ENCODE peak calls at places on chromosomes 13 and 19, in ten cellular contexts. One of them, this sample, is unnamed.
A peak's percentile ranks its signal among the peaks of the same experiment; 100 is the strongest.

GRCh38 chr13:75437582-75438318 is 44.2 kb downstream of the TBC1D4 start:
- DNase-seq in lung: no peak
- DNase-seq in vagina: no peak
- DNase-seq in ovary: no peak
- DNase-seq in K562: peak; percentile 43
- DNase-seq in left lung: no peak
- DNase-seq in fibroblast of lung: peak; percentile 60
- DNase-seq in cardiac muscle cell: peak; percentile 65
- DNase-seq in breast epithelium: no peak
- DNase-seq in upper lobe of right lung: no peak
- DNase-seq in this sample: no peak

GRCh38 chr13:85650613-85651012 is 148.6 kb downstream of the SLITRK6 start:
- DNase-seq in upper lobe of right lung: no peak
- DNase-seq in K562: no peak
- DNase-seq in lung: no peak
- DNase-seq in cardiac muscle cell: no peak
- DNase-seq in ovary: no peak
- DNase-seq in breast epithelium: no peak
- DNase-seq in vagina: no peak
- DNase-seq in left lung: no peak
- DNase-seq in fibroblast of lung: no peak
- DNase-seq in this sample: no peak

GRCh38 chr19:17470204-17470841 is at the start of gene SLC27A1:
- DNase-seq in vagina: peak; percentile 92
- DNase-seq in upper lobe of right lung: peak; percentile 99
- DNase-seq in fibroblast of lung: peak; percentile 98
- DNase-seq in breast epithelium: peak; percentile 100
- DNase-seq in left lung: peak; percentile 97
- DNase-seq in K562: peak; percentile 99
- DNase-seq in ovary: peak; percentile 99
- DNase-seq in cardiac muscle cell: peak; percentile 100
- DNase-seq in lung: peak; percentile 98
- DNase-seq in this sample: peak; percentile 100

GRCh38 chr19:17584132-17584531 is 28.7 kb downstream of the COLGALT1 start:
- DNase-seq in K562: no peak
- DNase-seq in breast epithelium: no peak
- DNase-seq in lung: no peak
- DNase-seq in ovary: no peak
- DNase-seq in upper lobe of right lung: no peak
- DNase-seq in fibroblast of lung: no peak
- DNase-seq in cardiac muscle cell: no peak
- DNase-seq in left lung: no peak
- DNase-seq in vagina: no peak
- DNase-seq in this sample: no peak

GRCh38 chr13:73898276-73898675 is 235.9 kb downstream of the KLF12 start:
- DNase-seq in K562: no peak
- DNase-seq in cardiac muscle cell: no peak
- DNase-seq in lung: no peak
- DNase-seq in ovary: no peak
- DNase-seq in vagina: no peak
- DNase-seq in breast epithelium: no peak
- DNase-seq in upper lobe of right lung: no peak
- DNase-seq in fibroblast of lung: no peak
- DNase-seq in left lung: no peak
- DNase-seq in this sample: peak; percentile 20

GRCh38 chr19:37551123-37551993 is 43.2 kb downstream of the ZNF571 start:
- DNase-seq in cardiac muscle cell: peak; percentile 84
- DNase-seq in upper lobe of right lung: no peak
- DNase-seq in left lung: peak; percentile 82
- DNase-seq in K562: peak; percentile 62
- DNase-seq in vagina: no peak
- DNase-seq in lung: no peak
- DNase-seq in fibroblast of lung: peak; percentile 81
- DNase-seq in ovary: no peak
- DNase-seq in breast epithelium: no peak
- DNase-seq in this sample: peak; percentile 84

GRCh38 chr19:34336781-34337271 is 28.2 kb upstream of the GPI start:
- DNase-seq in left lung: no peak
- DNase-seq in K562: peak; percentile 42
- DNase-seq in cardiac muscle cell: peak; percentile 58
- DNase-seq in breast epithelium: no peak
- DNase-seq in vagina: no peak
- DNase-seq in lung: no peak
- DNase-seq in upper lobe of right lung: no peak
- DNase-seq in ovary: no peak
- DNase-seq in fibroblast of lung: peak; percentile 51
- DNase-seq in this sample: no peak

GRCh38 chr13:97225533-97225932 is 3.4 kb downstream of the MBNL2 start:
- DNase-seq in lung: no peak
- DNase-seq in K562: no peak
- DNase-seq in breast epithelium: no peak
- DNase-seq in vagina: no peak
- DNase-seq in cardiac muscle cell: no peak
- DNase-seq in fibroblast of lung: no peak
- DNase-seq in left lung: no peak
- DNase-seq in upper lobe of right lung: no peak
- DNase-seq in ovary: no peak
- DNase-seq in this sample: no peak

DNA sequence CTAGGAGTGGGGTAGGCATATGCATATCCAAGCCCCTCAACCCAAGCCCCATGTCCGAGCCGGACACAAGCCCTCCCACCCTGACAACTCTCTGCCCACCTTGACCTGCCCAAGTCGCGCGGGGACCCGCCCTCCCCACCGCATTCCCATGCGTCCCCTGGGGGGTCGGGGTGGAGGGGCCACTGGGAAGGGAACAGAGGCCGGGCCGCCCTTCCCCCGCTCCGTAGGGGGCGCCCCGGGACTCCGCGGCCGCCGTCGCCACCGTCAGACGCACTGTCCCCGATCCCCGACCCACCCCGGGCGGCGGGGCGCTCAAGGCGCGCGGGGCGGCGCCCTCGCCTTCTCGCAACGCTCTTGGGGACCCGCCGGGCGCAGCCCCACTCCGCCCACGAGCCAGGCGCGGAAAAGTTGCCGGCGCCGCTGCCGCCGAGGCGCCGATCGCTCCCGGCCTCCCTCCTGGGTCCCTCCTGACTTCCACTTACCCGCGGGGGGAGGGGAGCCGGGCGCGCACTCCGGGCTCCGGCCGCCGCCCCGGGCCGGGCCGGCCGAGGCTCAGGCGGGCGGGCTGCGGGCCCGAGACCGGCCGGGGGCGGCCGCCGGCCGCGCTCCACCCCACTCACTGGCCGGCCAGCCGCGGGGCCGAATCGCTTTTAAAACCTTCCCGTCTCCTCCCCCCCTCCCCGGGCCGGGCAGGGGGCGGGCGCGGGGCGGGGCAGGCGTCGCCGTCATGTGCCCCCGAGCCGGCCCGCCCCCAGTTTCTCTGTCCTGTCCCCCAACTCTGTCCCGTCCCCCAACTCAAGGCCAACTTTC is 34.4 kb upstream of the NANOS3 start:
- DNase-seq in breast epithelium: peak; percentile 90
- DNase-seq in K562: peak; percentile 86
- DNase-seq in vagina: peak; percentile 88
- DNase-seq in fibroblast of lung: peak; percentile 72
- DNase-seq in upper lobe of right lung: peak; percentile 93
- DNase-seq in lung: peak; percentile 84
- DNase-seq in cardiac muscle cell: peak; percentile 84
- DNase-seq in left lung: peak; percentile 94
- DNase-seq in ovary: peak; percentile 91
- DNase-seq in this sample: peak; percentile 74
- TF ChIP-seq CTCF in breast epithelium: no peak
- TF ChIP-seq CTCF in K562: peak; percentile 41
- TF ChIP-seq CTCF in vagina: no peak
- TF ChIP-seq CTCF in fibroblast of lung: no peak
- TF ChIP-seq CTCF in upper lobe of right lung: peak; percentile 16
- TF ChIP-seq CTCF in lung: no peak
- TF ChIP-seq CTCF in cardiac muscle cell: no peak
- TF ChIP-seq CTCF in left lung: no peak
- TF ChIP-seq CTCF in ovary: no peak
- TF ChIP-seq CTCF in this sample: no peak

DNA sequence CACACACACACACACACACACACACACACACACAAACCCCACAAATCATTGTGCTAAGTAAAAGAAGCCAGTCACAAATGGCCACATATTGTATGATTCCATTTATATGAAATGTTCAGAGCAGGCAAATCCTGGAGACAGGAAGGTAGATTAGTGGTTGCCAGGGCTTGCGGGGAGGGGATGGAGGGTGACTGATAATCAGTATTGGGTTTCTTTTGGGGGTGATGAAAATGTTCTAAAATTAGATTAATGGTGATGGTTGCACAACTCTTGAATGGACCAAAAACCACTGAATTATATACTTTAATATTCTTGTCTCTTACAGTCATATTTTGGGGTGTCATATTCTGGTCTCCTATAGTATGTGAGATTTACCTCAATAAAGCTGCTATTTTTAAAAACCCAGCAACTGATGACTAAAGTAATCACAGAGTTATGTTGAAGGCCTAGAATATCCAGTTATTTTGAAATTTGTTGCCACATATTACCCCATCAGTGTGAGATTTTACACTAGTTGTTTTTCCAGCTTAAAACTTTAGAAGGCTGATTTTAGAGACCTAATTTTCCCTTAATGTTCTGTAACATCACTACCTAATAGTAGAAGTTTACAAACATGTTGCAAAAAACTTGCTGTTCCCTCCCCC is 20.3 kb downstream of the FLT1 start:
- DNase-seq in K562: no peak
- DNase-seq in cardiac muscle cell: peak; percentile 59
- DNase-seq in ovary: no peak
- DNase-seq in upper lobe of right lung: no peak
- DNase-seq in breast epithelium: no peak
- DNase-seq in vagina: no peak
- DNase-seq in lung: no peak
- DNase-seq in fibroblast of lung: no peak
- DNase-seq in left lung: no peak
- DNase-seq in this sample: no peak
- H3K4me3 ChIP-seq in K562: no peak overlapping the region
- H3K4me3 ChIP-seq in cardiac muscle cell: no peak overlapping the region
- H3K4me3 ChIP-seq in ovary: no peak overlapping the region
- H3K4me3 ChIP-seq in upper lobe of right lung: no peak overlapping the region
- H3K4me3 ChIP-seq in breast epithelium: no peak overlapping the region
- H3K4me3 ChIP-seq in vagina: no peak overlapping the region
- H3K4me3 ChIP-seq in lung: no peak overlapping the region
- H3K4me3 ChIP-seq in fibroblast of lung: no peak overlapping the region
- H3K4me3 ChIP-seq in left lung: no peak overlapping the region
- H3K4me3 ChIP-seq in this sample: no peak overlapping the region

DNA sequence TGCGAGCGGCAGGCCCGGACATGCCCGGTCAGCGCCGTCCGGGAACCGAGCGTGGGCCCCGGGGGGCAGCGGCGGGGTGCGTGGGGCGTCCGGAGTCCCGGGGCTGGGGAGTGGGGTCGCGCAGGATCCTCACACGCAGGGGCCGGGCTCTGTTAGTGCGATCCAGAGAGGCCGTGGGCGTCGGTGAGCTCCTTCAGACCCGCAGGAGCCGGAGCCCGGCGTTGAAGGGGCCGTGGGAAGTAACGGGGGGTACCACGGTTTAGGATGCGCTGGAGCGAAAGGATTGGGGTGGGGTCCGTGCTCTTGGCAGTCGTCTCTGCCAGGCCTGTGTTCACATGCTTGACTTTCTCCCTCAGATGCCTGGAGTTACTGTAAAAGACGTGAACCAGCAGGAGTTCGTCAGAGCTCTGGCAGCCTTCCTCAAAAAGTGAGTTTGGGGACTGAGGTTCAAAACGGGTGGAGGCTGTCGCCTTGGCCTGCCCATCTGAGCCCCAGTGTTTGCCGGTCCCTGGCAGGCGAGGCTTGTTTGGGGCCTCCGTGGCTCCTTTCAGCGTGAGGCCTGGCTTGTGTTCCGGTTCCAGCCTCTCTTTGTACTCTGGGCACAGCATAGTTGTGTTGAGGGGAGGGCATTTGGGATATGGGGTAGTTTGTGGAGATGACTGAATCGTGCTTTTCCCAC is 503 bp downstream of the RPS19 start:
- DNase-seq in breast epithelium: no peak
- DNase-seq in cardiac muscle cell: peak; percentile 31
- DNase-seq in ovary: no peak
- DNase-seq in fibroblast of lung: peak; percentile 40
- DNase-seq in upper lobe of right lung: no peak
- DNase-seq in K562: no peak
- DNase-seq in lung: peak; percentile 44
- DNase-seq in vagina: no peak
- DNase-seq in left lung: no peak
- DNase-seq in this sample: no peak
- H3K4me1 ChIP-seq in breast epithelium: peaks cover 12% of the 10 kb centered on the region
- H3K4me1 ChIP-seq in cardiac muscle cell: peaks cover 10% of the 10 kb centered on the region
- H3K4me1 ChIP-seq in ovary: peaks cover 6% of the 10 kb centered on the region
- H3K4me1 ChIP-seq in fibroblast of lung: peaks cover 8% of the 10 kb centered on the region
- H3K4me1 ChIP-seq in upper lobe of right lung: peaks cover 41% of the 10 kb centered on the region
- H3K4me1 ChIP-seq in K562: peaks cover 25% of the 10 kb centered on the region
- H3K4me1 ChIP-seq in lung: peaks cover 12% of the 10 kb centered on the region
- H3K4me1 ChIP-seq in vagina: peaks cover 44% of the 10 kb centered on the region
- H3K4me1 ChIP-seq in left lung: peaks cover 19% of the 10 kb centered on the region
- H3K4me1 ChIP-seq in this sample: no peaks in the 10 kb centered on the region

GRCh38 chr19:40278361-40279045 is 6.6 kb downstream of the AKT2 start:
- DNase-seq in upper lobe of right lung: no peak
- DNase-seq in ovary: no peak
- DNase-seq in cardiac muscle cell: no peak
- DNase-seq in vagina: peak; percentile 82
- DNase-seq in lung: no peak
- DNase-seq in K562: no peak
- DNase-seq in breast epithelium: no peak
- DNase-seq in fibroblast of lung: no peak
- DNase-seq in left lung: no peak
- DNase-seq in this sample: no peak

GRCh38 chr19:40279761-40280607 is 5.2 kb downstream of the AKT2 start:
- DNase-seq in K562: no peak
- DNase-seq in vagina: no peak
- DNase-seq in cardiac muscle cell: no peak
- DNase-seq in left lung: no peak
- DNase-seq in ovary: no peak
- DNase-seq in breast epithelium: no peak
- DNase-seq in fibroblast of lung: no peak
- DNase-seq in lung: no peak
- DNase-seq in upper lobe of right lung: no peak
- DNase-seq in this sample: no peak

GRCh38 chr19:40277356-40277755 is 7.8 kb downstream of the AKT2 start:
- DNase-seq in vagina: no peak
- DNase-seq in cardiac muscle cell: no peak
- DNase-seq in K562: no peak
- DNase-seq in upper lobe of right lung: no peak
- DNase-seq in left lung: no peak
- DNase-seq in breast epithelium: no peak
- DNase-seq in fibroblast of lung: no peak
- DNase-seq in lung: no peak
- DNase-seq in ovary: no peak
- DNase-seq in this sample: no peak

GRCh38 chr19:40280608-40281221 is 4.4 kb downstream of the AKT2 start:
- DNase-seq in K562: no peak
- DNase-seq in vagina: peak; percentile 88
- DNase-seq in cardiac muscle cell: no peak
- DNase-seq in ovary: no peak
- DNase-seq in lung: peak; percentile 46
- DNase-seq in fibroblast of lung: no peak
- DNase-seq in left lung: no peak
- DNase-seq in breast epithelium: peak; percentile 52
- DNase-seq in upper lobe of right lung: no peak
- DNase-seq in this sample: no peak

DNA sequence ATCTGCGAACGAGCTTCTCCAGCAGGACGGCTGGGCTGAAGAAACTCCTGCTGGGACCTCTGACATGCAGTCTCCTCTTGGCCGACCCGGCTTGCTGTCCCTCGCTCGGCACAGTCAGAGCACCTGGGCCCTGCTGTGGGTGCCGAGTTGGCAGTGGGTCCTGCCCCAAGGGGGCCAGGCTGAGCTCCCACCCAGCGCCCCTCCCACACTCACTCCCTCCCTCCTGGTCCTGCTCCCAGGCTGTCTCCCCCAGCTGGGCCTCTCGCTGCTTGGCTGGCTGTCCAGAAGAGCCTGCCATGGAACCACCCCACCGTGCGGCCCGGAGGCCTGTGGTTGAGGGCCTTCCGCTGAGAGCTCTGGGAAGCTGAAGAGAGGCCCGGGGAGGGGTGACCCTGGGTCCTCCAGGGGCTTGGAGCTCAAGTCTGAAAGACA is 6.0 kb downstream of the AKT2 start:
- DNase-seq in cardiac muscle cell: peak; percentile 79
- DNase-seq in fibroblast of lung: peak; percentile 78
- DNase-seq in breast epithelium: no peak
- DNase-seq in left lung: no peak
- DNase-seq in ovary: peak; percentile 82
- DNase-seq in K562: no peak
- DNase-seq in vagina: peak; percentile 90
- DNase-seq in lung: no peak
- DNase-seq in upper lobe of right lung: no peak
- DNase-seq in this sample: no peak
- TF ChIP-seq CTCF in cardiac muscle cell: no peak
- TF ChIP-seq CTCF in fibroblast of lung: no peak
- TF ChIP-seq CTCF in breast epithelium: no peak
- TF ChIP-seq CTCF in left lung: no peak
- TF ChIP-seq CTCF in ovary: no peak
- TF ChIP-seq CTCF in K562: no peak
- TF ChIP-seq CTCF in vagina: no peak
- TF ChIP-seq CTCF in lung: no peak
- TF ChIP-seq CTCF in upper lobe of right lung: no peak
- TF ChIP-seq CTCF in this sample: no peak

This sample was measured in BE2C.